ENCODE peak calls at places on chromosomes 3 and 15, in five cellular contexts. D is neural progenitor cell; X is endothelial cell; L is naive thymus-derived CD8-positive, alpha-beta T cell; K is natural killer cell. W is an unnamed sample.

GRCh38 chr3:66555214-66555844 is 54.5 kb upstream of the LRIG1 start:
- DNase-seq in D (no peak), X (no peak), K (no peak), L (no peak), W (no peak)

GRCh38 chr3:10848261-10848660 is 32.2 kb downstream of the SLC6A11 start:
- DNase-seq in D (no peak), X (no peak), K (no peak), L (no peak), W (no peak)

GRCh38 chr3:108416111-108416869 is 94.1 kb downstream of the MYH15 start:
- DNase-seq in X (no peak), K (no peak), L (no peak), D (no peak), W (no peak)

GRCh38 chr3:8421267-8421666 is 80.4 kb upstream of the LMCD1 start:
- DNase-seq in X (peak), D (no peak), K (no peak), L (no peak), W (no peak)

GRCh38 chr3:23931597-23931996 is 13.5 kb upstream of the NR1D2 start:
- DNase-seq in D (no peak), X (no peak), L (no peak), K (no peak), W (no peak)

GRCh38 chr15:75352186-75352585 is 5.3 kb downstream of the NEIL1 start:
- DNase-seq in L (no peak), X (no peak), K (no peak), D (no peak), W (no peak)

GRCh38 chr3:69090021-69090420 is 5.3 kb downstream of the ARL6IP5 start:
- DNase-seq in D (no peak), K (no peak), X (no peak), L (no peak), W (no peak)

GRCh38 chr15:49315543-49315942 is 107.5 kb upstream of the FGF7 start:
- DNase-seq in K (no peak), L (no peak), X (no peak), D (peak), W (no peak)

GRCh38 chr15:84685304-84685703 is 27.3 kb upstream of the NMB start:
- DNase-seq in X (no peak), K (no peak), D (no peak), L (no peak), W (no peak)

GRCh38 chr15:30042556-30042955 is 40.2 kb upstream of the GOLGA8J start:
- DNase-seq in X (no peak), K (no peak), D (peak), L (no peak), W (no peak)

GRCh38 chr3:10238330-10238995 is 9.8 kb upstream of the TATDN2 start:
- DNase-seq in L (peak), D (no peak), K (peak), X (no peak), W (no peak)

GRCh38 chr3:52146189-52146588 is 8.0 kb downstream of the POC1A start:
- DNase-seq in L (no peak), K (no peak), D (no peak), X (no peak), W (no peak)

GRCh38 chr3:69320867-69321266 is 65.0 kb downstream of the FRMD4B start:
- DNase-seq in L (no peak), K (no peak), X (no peak), D (no peak), W (no peak)

GRCh38 chr3:60064210-60065178 is 1014.7 kb upstream of the CFAP20DC start:
- DNase-seq in L (no peak), D (no peak), K (no peak), X (no peak), W (no peak)

GRCh38 chr15:91882858-91883586 is 29.5 kb downstream of the SLCO3A1 start:
- DNase-seq in X (no peak), L (no peak), D (no peak), K (no peak), W (no peak)

GRCh38 chr15:40927497-40928346 is 1.4 kb upstream of the DLL4 start:
- DNase-seq in D (no peak), K (no peak), L (no peak), X (no peak), W (no peak)

GRCh38 chr3:48187579-48188265 is 495 bp downstream of the CDC25A start:
- DNase-seq in L (no peak), X (peak), K (peak), D (no peak), W (no peak)

GRCh38 chr3:43691120-43692002 is 623 bp downstream of the ABHD5 start:
- DNase-seq in D (peak), K (no peak), L (no peak), X (peak), W (peak)

GRCh38 chr15:74132681-74133070 is 2.3 kb downstream of the ISLR2 start:
- DNase-seq in K (no peak), L (no peak), D (peak), X (no peak), W (no peak)